ENCODE peak calls at places on chromosomes 11 and 22, in nine cellular contexts. V is RWPE2, H is H9, U is foreskin fibroblast, E is cardiac fibroblast, Q is astrocyte of the spinal cord, P is endodermal cell, B is AG10803, J is GM13977. A is an unnamed sample.

GRCh38 chr11:74449369-74449931 is 17.9 kb downstream of the KCNE3 start:
- DNase-seq in H (peak), Q (peak), V (no peak), B (peak), P (peak), J (peak), E (peak), U (peak), A (peak)

GRCh38 chr22:35555351-35555915 is 14.8 kb downstream of the RASD2 start:
- DNase-seq in V (no peak), H (no peak), Q (no peak), U (peak), J (no peak), E (no peak), B (peak), P (no peak), A (no peak)

GRCh38 chr11:130601141-130601540 is 152.7 kb downstream of the ADAMTS15 start:
- DNase-seq in B (peak), J (no peak), U (peak), Q (peak), H (peak), P (peak), E (peak), V (no peak), A (no peak)

GRCh38 chr11:36149538-36150242 is 139.5 kb downstream of the COMMD9 start:
- DNase-seq in B (peak), H (peak), U (peak), J (peak), V (peak), P (peak), Q (peak), E (peak), A (no peak)

GRCh38 chr22:46626356-46626755 is 6.2 kb downstream of the GRAMD4 start:
- DNase-seq in Q (no peak), P (no peak), V (peak), B (no peak), J (no peak), H (no peak), U (no peak), E (no peak), A (no peak)

GRCh38 chr11:17839973-17840611 is 105.5 kb downstream of the KCNC1 start:
- DNase-seq in P (no peak), H (no peak), V (no peak), Q (no peak), J (no peak), U (peak), E (no peak), B (no peak), A (no peak)

GRCh38 chr22:35539910-35540599 is 576 bp upstream of the RASD2 start:
- DNase-seq in B (peak), E (no peak), V (no peak), U (peak), Q (no peak), J (peak), H (no peak), P (peak), A (peak)

GRCh38 chr11:131745405-131745804 is 375.0 kb downstream of the NTM start:
- DNase-seq in H (no peak), V (no peak), Q (peak), U (peak), P (no peak), B (peak), J (no peak), E (peak), A (no peak)

GRCh38 chr22:50526849-50527801 is 1.7 kb upstream of the SCO2 start:
- DNase-seq in U (peak), P (peak), V (peak), Q (no peak), B (peak), H (peak), E (peak), J (peak), A (no peak)

GRCh38 chr11:126426820-126427749 is 71.6 kb downstream of the ST3GAL4 start:
- DNase-seq in P (no peak), U (peak), E (no peak), Q (no peak), J (no peak), H (no peak), V (no peak), B (no peak), A (no peak)

GRCh38 chr11:2804701-2805387 is 80.7 kb downstream of the CDKN1C start:
- DNase-seq in V (peak), B (no peak), Q (no peak), U (peak), P (peak), J (no peak), H (peak), E (no peak), A (no peak)

GRCh38 chr22:41471606-41472005 is 2.7 kb downstream of the ACO2 start:
- DNase-seq in H (no peak), B (no peak), J (no peak), Q (no peak), E (no peak), V (no peak), P (no peak), U (no peak), A (no peak)

GRCh38 chr11:107040447-107041444 is 22.5 kb upstream of the GUCY1A2 start:
- DNase-seq in U (peak), V (no peak), B (peak), E (peak), Q (peak), H (no peak), P (no peak), J (no peak), A (no peak)

GRCh38 chr11:130772266-130773227 is 143.7 kb downstream of the SNX19 start:
- DNase-seq in E (peak), Q (peak), H (no peak), B (peak), J (no peak), U (peak), V (no peak), P (peak), A (no peak)

GRCh38 chr11:32400196-32400595 is 35.1 kb downstream of the WT1 start:
- DNase-seq in Q (no peak), U (no peak), H (peak), E (peak), V (no peak), J (no peak), P (peak), B (peak), A (no peak)

GRCh38 chr11:57460017-57460755 is at the start of gene RTN4RL2:
- DNase-seq in P (peak), E (peak), V (no peak), B (peak), U (peak), J (peak), H (peak), Q (peak), A (peak)

GRCh38 chr11:123510579-123510905 is 80.5 kb downstream of the GRAMD1B start:
- DNase-seq in P (no peak), Q (no peak), J (no peak), U (no peak), E (no peak), V (no peak), H (no peak), B (no peak), A (no peak)

GRCh38 chr11:32081129-32081641 is 9.7 kb upstream of the RCN1 start:
- DNase-seq in P (no peak), E (peak), H (no peak), J (no peak), V (no peak), B (peak), Q (peak), U (peak), A (no peak)

GRCh38 chr11:11980841-11981308 is 27.6 kb downstream of the DKK3 start:
- DNase-seq in V (no peak), P (peak), J (no peak), Q (peak), H (no peak), E (no peak), B (no peak), U (peak), A (no peak)

GRCh38 chr11:32434387-32435151 is 770 bp downstream of the WT1 start:
- DNase-seq in U (no peak), V (no peak), P (peak), Q (no peak), H (peak), B (no peak), E (peak), J (peak), A (peak)

GRCh38 chr22:43343262-43343988 is at the start of gene SCUBE1:
- DNase-seq in H (peak), B (no peak), P (peak), E (peak), U (peak), V (no peak), Q (no peak), J (peak), A (peak)

GRCh38 chr22:36914383-36914752 is 940 bp downstream of the CSF2RB start:
- DNase-seq in Q (no peak), J (no peak), V (no peak), H (no peak), B (no peak), E (no peak), U (no peak), P (no peak), A (no peak)

GRCh38 chr11:110774138-110775014 is 62.1 kb upstream of the ARHGAP20 start:
- DNase-seq in E (peak), U (peak), P (no peak), Q (peak), V (no peak), J (no peak), B (no peak), H (no peak), A (no peak)
- TF ChIP-seq CTCF in E (no peak), U (no peak), P (no peak), Q (no peak), V (no peak), J (no peak), B (no peak), H (no peak), A (no peak)

GRCh38 chr11:118791015-118791960 is at the start of gene DDX6:
- DNase-seq in J (peak), H (peak), U (peak), P (peak), V (peak), B (peak), Q (peak), E (peak), A (peak)
- TF ChIP-seq CTCF in J (peak), H (no peak), U (peak), P (no peak), V (peak), B (peak), Q (peak), E (peak), A (peak)

DNA sequence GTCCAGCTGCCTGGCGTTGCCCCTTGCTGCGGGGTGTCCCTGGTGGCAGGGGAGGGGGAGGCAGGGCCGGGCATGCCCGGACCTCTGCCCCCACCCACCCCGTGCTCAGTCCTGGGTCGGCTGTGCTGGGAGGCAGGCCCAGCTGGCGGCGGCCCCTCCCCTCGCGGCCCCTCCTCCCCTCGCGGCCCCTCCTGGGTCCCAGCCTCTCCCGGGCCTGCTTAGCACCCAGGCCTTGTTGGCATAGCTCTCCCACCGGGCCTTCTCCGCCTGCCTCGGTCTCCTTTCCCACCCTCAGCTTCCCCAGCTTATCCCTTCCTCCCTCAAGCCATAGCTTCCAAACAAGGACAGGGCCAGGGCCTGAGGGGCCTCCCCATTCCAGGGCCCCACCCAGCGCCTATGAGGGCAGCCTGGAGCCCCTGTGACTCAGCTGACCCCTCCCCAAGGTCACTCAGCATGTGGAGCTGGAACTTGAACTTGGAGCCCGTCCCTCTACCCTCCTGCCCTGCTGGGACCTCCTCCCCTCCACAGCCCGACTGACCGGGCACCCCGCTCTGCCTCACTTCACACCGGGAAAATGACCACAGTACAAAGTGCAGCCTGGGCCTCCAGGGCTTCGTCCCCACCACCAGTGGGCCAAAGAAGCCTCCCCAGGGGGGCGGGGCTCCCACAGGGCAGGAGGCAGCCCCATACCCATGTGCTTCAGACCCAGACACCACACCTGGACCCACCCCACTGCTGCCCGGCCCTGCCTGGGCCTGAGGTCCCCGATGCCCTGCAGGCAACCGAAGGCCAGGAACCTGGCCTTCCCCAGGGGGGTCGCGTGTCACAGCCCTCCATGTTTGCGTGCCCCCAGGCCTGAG is 1.2 kb downstream of the EPS8L2 start:
- DNase-seq in B (peak), U (peak), V (peak), Q (peak), H (peak), E (peak), P (peak), J (peak), A (no peak)
- TF ChIP-seq CTCF in B (peak), U (no peak), V (no peak), Q (peak), H (peak), E (no peak), P (peak), J (no peak), A (peak)

GRCh38 chr11:83093634-83094033 is 21.9 kb upstream of the RAB30 start:
- DNase-seq in B (no peak), Q (no peak), P (no peak), H (no peak), V (no peak), U (peak), E (no peak), J (no peak), A (no peak)

GRCh38 chr11:83092488-83093384 is 21.0 kb upstream of the RAB30 start:
- DNase-seq in J (no peak), B (no peak), U (peak), E (peak), H (no peak), P (no peak), Q (peak), V (no peak), A (no peak)

GRCh38 chr11:83087035-83087434 is 15.3 kb upstream of the RAB30 start:
- DNase-seq in Q (peak), E (peak), U (no peak), H (no peak), B (no peak), V (no peak), J (no peak), P (no peak), A (no peak)

DNA sequence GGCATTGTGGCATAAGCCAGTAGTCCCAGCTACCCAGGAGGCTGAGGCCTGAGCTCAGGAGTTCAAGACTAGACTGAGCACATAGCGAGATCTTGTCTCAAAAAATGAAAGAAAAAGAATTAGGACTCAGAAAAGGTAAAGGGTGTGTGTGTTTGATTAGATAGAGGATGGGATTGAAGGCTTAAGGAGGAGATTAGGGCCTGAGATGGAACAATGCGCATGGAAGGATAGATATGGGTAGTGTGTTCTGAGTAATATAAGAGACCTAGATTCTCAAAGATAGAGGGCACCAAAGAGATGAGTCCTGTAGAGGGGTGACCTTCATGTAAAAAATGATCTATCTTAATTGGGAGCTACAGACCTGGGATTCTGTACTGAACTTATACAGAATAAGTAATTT is 17.3 kb upstream of the RAB30 start:
- DNase-seq in U (no peak), P (no peak), Q (no peak), V (no peak), E (peak), B (no peak), J (no peak), H (no peak), A (no peak)
- TF ChIP-seq CTCF in U (peak), P (peak), Q (no peak), V (no peak), E (peak), B (no peak), J (no peak), H (no peak), A (no peak)

GRCh38 chr22:27144345-27144744 is 487.0 kb downstream of the MIAT start:
- DNase-seq in J (no peak), V (no peak), P (peak), E (no peak), B (peak), H (no peak), U (no peak), Q (no peak), A (no peak)
- TF ChIP-seq CTCF in J (no peak), V (no peak), P (peak), E (no peak), B (peak), H (peak), U (no peak), Q (no peak), A (no peak)

DNA sequence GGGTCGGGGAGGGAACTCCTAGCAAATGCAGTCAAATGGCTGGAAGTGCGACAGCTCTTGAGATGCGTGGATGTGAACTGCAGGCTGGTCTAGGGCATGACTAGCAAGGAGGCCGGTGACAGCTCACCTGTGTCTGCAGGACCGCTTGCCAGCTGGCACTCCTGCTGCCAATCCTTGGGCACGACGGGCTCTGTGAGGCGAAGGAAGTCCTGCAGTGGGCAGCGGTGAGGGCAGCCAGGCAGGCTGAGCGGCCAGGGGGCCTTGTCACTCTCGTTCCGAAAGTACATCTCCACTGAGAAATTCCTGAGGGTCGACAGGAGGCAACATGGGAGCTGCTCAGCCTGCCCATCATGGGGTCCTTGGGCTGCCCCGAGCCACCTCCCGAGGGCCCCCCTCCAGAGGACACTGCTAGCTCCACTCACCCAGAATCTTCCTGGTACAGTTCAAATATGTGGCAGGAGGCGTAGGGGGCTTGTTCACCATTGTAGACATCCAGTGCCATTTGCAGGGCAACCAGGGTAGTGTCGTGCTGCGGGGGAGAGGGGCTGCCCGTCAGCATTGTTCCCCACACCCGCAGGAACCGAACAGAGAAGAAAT is 5.9 kb downstream of the ACP2 start:
- DNase-seq in E (no peak), U (no peak), J (no peak), B (no peak), P (no peak), V (no peak), H (no peak), Q (no peak), A (no peak)
- TF ChIP-seq CTCF in E (no peak), U (no peak), J (no peak), B (no peak), P (no peak), V (no peak), H (no peak), Q (no peak), A (no peak)

GRCh38 chr22:22371031-22371541 is 126.5 kb downstream of the VPREB1 start:
- DNase-seq in P (peak), J (no peak), V (no peak), E (no peak), B (no peak), H (no peak), Q (no peak), U (no peak), A (no peak)
- TF ChIP-seq CTCF in P (peak), J (no peak), V (no peak), E (no peak), B (no peak), H (no peak), Q (no peak), U (no peak), A (no peak)

DNA sequence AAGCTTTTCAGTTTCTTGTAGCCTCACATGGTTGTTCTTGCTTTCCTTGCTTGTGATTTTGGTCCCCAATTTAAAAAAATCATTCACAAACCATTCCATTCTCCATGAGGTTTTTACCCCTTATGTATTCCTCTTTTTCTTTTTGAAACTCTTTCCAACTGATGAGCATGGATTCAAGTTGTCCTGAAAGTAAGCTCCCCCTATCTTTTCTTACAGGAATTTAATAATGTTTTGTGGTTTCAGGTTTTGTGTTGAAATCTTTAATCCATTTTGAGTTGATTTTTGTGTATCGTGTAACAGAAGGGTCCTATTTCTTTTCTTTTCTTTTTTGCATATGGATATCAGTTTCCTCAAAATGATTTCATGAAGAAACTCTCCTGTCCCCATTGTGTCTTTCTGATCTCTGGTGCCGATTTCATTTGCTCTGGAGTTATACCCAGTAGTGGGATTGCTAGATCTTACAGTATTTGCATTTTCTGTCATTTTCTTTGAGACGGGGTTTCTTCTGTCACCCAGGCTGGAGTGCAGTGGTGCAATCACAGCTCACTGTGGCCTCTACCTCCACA is 58.5 kb downstream of the LRRC74B start:
- DNase-seq in Q (no peak), J (no peak), E (no peak), V (no peak), H (no peak), P (no peak), U (no peak), B (no peak), A (no peak)
- TF ChIP-seq CTCF in Q (no peak), J (no peak), E (no peak), V (no peak), H (peak), P (peak), U (no peak), B (peak), A (no peak)

DNA sequence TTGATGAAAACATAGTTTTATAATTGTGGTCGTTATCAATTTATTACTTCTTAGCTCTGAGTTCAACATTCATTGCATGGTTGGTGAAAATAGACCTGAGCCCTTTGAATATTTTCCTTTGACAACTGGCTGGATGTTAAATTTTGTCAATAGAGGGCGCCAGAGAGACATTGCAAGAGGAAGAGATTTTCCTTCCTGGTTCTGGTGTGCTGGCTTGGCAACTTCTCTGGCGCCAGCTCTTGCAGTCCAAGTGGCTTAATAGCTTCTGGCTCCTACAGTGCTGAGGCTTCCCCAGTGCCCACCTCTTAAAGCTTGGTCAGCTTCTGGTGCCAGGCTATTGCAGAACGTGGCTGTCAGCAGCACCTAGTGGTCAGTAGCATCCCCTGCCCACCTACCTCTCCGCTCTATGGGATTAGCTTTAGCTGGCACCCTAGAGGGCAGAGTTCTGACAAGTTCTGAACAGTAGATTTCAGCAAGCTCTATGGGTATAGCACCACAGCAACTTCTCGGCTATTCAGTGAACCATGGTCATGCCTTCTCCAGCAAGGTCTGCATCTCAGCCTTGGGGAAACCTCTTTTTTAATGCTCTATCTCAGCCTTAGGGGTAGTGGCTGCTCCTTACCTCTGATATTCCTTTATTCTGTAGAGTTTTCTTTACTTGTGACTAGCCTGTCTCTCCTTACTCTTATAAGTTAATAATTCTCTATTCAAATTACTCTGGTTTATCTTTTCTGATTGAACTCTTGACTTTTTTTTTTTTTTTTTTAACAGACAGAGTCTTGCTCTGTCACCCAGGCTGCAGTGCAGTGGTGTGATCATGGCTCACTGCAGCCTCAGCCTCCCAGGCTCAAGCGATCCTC is 59.4 kb downstream of the ACER3 start:
- DNase-seq in V (no peak), P (peak), H (peak), Q (peak), J (peak), U (peak), B (peak), E (peak), A (peak)
- TF ChIP-seq CTCF in V (peak), P (peak), H (peak), Q (peak), J (peak), U (peak), B (peak), E (peak), A (peak)